ENCODE peak calls at places on chromosome 3, in five cellular contexts. One of them, this sample, is unnamed.

GRCh38 chr3:46851364-46852328 is 11.6 kb downstream of the MYL3 start:
- DNase-seq in PC-9: no peak
- DNase-seq in Calu3: no peak
- DNase-seq in stomach: peak; percentile 7
- DNase-seq in right atrium auricular region: peak; percentile 57
- DNase-seq in this sample: no peak

GRCh38 chr3:47421741-47422649 is 41.2 kb downstream of the PTPN23 start:
- DNase-seq in PC-9: no peak
- DNase-seq in Calu3: peak; percentile 49
- DNase-seq in stomach: peak; percentile 72
- DNase-seq in right atrium auricular region: no peak
- DNase-seq in this sample: no peak

GRCh38 chr3:71250026-71250425 is 333.5 kb downstream of the FOXP1 start:
- DNase-seq in PC-9: no peak
- DNase-seq in Calu3: no peak
- DNase-seq in stomach: no peak
- DNase-seq in right atrium auricular region: no peak
- DNase-seq in this sample: no peak

GRCh38 chr3:100402150-100402706 is 889 bp downstream of the LNP1 start:
- DNase-seq in PC-9: no peak
- DNase-seq in Calu3: no peak
- DNase-seq in stomach: no peak
- DNase-seq in right atrium auricular region: no peak
- DNase-seq in this sample: no peak

GRCh38 chr3:44338010-44338827 is at the start of gene TCAIM:
- DNase-seq in PC-9: peak; percentile 98
- DNase-seq in Calu3: peak; percentile 97
- DNase-seq in stomach: peak; percentile 98
- DNase-seq in right atrium auricular region: peak; percentile 97
- DNase-seq in this sample: peak; percentile 99

GRCh38 chr3:102748646-102749045 is 313.8 kb downstream of the ZPLD1 start:
- DNase-seq in PC-9: no peak
- DNase-seq in Calu3: no peak
- DNase-seq in stomach: no peak
- DNase-seq in right atrium auricular region: no peak
- DNase-seq in this sample: no peak

GRCh38 chr3:21330293-21330692 is 420.7 kb downstream of the ZNF385D start:
- DNase-seq in PC-9: no peak
- DNase-seq in Calu3: no peak
- DNase-seq in stomach: no peak
- DNase-seq in right atrium auricular region: no peak
- DNase-seq in this sample: no peak

GRCh38 chr3:140093742-140094141 is 158.8 kb downstream of the CLSTN2 start:
- DNase-seq in PC-9: no peak
- DNase-seq in Calu3: peak; percentile 37
- DNase-seq in stomach: peak; percentile 59
- DNase-seq in right atrium auricular region: peak; percentile 77
- DNase-seq in this sample: no peak

GRCh38 chr3:14286887-14287496 is 108.4 kb downstream of the LSM3 start:
- DNase-seq in PC-9: no peak
- DNase-seq in Calu3: no peak
- DNase-seq in stomach: no peak
- DNase-seq in right atrium auricular region: no peak
- DNase-seq in this sample: no peak

GRCh38 chr3:19967812-19968211 is 20.9 kb downstream of the RAB5A start:
- DNase-seq in PC-9: no peak
- DNase-seq in Calu3: no peak
- DNase-seq in stomach: no peak
- DNase-seq in right atrium auricular region: no peak
- DNase-seq in this sample: no peak

GRCh38 chr3:44030690-44031344 is 210.9 kb upstream of the TOPAZ1 start:
- DNase-seq in PC-9: no peak
- DNase-seq in Calu3: no peak
- DNase-seq in stomach: no peak
- DNase-seq in right atrium auricular region: no peak
- DNase-seq in this sample: no peak

GRCh38 chr3:55285156-55285555 is 201.9 kb downstream of the WNT5A start:
- DNase-seq in PC-9: no peak
- DNase-seq in Calu3: no peak
- DNase-seq in stomach: no peak
- DNase-seq in right atrium auricular region: no peak
- DNase-seq in this sample: no peak

GRCh38 chr3:134627831-134628230 is 23.0 kb downstream of the KY start:
- DNase-seq in PC-9: no peak
- DNase-seq in Calu3: peak; percentile 48
- DNase-seq in stomach: peak; percentile 27
- DNase-seq in right atrium auricular region: no peak
- DNase-seq in this sample: no peak

GRCh38 chr3:123416647-123417046 is 32.2 kb downstream of the ADCY5 start:
- DNase-seq in PC-9: no peak
- DNase-seq in Calu3: no peak
- DNase-seq in stomach: no peak
- DNase-seq in right atrium auricular region: no peak
- DNase-seq in this sample: no peak

GRCh38 chr3:123412811-123413588 is 35.9 kb downstream of the ADCY5 start:
- DNase-seq in PC-9: no peak
- DNase-seq in Calu3: no peak
- DNase-seq in stomach: no peak
- DNase-seq in right atrium auricular region: no peak
- DNase-seq in this sample: peak; percentile 37

GRCh38 chr3:123412076-123412475 is 36.8 kb downstream of the ADCY5 start:
- DNase-seq in PC-9: no peak
- DNase-seq in Calu3: no peak
- DNase-seq in stomach: no peak
- DNase-seq in right atrium auricular region: no peak
- DNase-seq in this sample: no peak

GRCh38 chr3:123416173-123416572 is 32.7 kb downstream of the ADCY5 start:
- DNase-seq in PC-9: no peak
- DNase-seq in Calu3: no peak
- DNase-seq in stomach: no peak
- DNase-seq in right atrium auricular region: no peak
- DNase-seq in this sample: no peak

DNA sequence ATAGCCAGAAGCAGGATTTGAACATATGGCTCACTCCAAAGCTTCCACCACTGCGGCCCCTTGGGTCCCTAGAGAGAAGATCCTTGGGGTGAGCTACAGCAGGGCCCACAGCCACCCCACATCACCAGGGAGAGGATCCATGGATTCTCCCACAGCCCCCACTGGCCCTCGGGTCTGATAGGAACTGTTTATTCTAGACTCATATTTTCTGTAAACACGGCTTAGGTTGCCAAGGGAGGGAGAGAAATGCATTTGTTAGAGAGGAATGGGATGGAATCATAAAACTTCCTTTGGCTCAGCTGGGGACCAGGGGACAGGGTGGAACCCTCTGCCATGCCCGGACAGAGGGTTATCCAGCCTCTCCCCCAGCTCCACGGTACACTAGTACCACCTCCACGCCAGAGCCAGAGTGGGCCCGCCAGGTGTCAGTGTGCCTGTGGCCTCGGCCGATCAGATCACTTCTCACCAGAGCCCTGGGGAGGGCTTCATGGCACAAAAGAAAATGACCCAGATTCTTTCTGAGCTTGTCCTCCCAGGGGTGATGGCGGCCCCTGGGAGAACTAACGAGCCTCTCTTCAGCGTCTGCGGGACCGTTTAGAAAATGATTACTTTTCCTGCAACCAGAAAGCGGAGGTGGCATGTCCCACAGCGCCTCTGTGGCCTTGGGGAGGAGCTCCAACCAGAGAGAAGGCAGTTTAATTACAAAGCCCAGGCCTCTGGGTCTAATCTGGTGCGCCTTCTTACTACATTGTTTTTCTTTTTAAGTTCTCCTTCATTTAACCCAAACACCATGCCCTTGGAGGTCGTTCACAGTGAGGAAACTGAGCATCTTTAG is 33.7 kb downstream of the ADCY5 start:
- DNase-seq in PC-9: no peak
- DNase-seq in Calu3: no peak
- DNase-seq in stomach: no peak
- DNase-seq in right atrium auricular region: no peak
- DNase-seq in this sample: no peak
- TF ChIP-seq CTCF in PC-9: no peak
- TF ChIP-seq CTCF in Calu3: no peak
- TF ChIP-seq CTCF in stomach: no peak
- TF ChIP-seq CTCF in right atrium auricular region: no peak
- TF ChIP-seq CTCF in this sample: no peak

GRCh38 chr3:189331002-189331418 is 159.2 kb downstream of the TPRG1 start:
- DNase-seq in PC-9: no peak
- DNase-seq in Calu3: no peak
- DNase-seq in stomach: no peak
- DNase-seq in right atrium auricular region: no peak
- DNase-seq in this sample: no peak
- TF ChIP-seq CTCF in PC-9: no peak
- TF ChIP-seq CTCF in Calu3: no peak
- TF ChIP-seq CTCF in stomach: no peak
- TF ChIP-seq CTCF in right atrium auricular region: no peak
- TF ChIP-seq CTCF in this sample: no peak

DNA sequence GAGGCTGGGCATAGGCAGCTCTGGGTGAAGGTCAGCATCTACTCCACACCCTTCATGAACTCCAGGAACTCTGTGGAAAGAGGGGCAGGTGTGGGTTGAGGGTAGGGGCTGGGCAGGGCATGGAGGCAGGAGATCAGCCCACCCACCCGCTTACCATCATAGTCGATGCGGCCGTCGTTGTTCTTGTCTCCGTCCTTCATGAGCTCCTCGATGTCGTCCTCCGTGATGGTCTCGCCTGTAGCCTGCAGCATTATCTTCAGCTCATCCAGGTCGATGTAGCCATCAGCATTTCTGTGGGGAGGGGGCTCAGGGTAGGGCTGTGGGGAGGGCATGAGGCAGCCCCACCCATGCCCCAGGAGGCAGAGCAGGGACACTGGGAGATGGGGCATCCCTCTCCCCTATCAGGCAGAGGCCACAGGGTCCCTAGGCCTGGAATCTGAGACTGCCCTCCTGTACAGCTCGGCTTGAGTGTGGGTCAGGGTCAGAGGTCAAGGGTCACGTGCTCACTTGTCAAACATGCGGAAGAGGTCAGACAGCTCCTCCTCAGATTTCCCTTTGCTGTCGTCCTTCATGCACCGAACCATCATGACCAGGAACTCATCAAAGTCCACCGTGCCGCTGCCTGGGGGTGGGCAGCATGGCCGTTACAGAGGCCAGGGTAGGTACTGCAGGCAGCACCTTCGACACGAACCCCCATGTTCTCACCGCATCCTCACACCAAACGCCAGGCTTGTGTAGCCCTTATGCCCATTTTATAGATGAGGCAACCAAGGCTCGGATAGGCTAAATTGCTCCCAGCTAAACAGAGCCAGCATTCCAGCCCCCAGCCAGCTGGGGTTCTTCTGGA is 2.4 kb downstream of the TNNC1 start:
- DNase-seq in PC-9: no peak
- DNase-seq in Calu3: no peak
- DNase-seq in stomach: no peak
- DNase-seq in right atrium auricular region: no peak
- DNase-seq in this sample: peak; percentile 84
- TF ChIP-seq CTCF in PC-9: no peak
- TF ChIP-seq CTCF in Calu3: no peak
- TF ChIP-seq CTCF in stomach: no peak
- TF ChIP-seq CTCF in right atrium auricular region: no peak
- TF ChIP-seq CTCF in this sample: peak; percentile 20

GRCh38 chr3:116863270-116863770 is 153.7 kb downstream of the TUSC7 start:
- DNase-seq in PC-9: no peak
- DNase-seq in Calu3: no peak
- DNase-seq in stomach: no peak
- DNase-seq in right atrium auricular region: no peak
- DNase-seq in this sample: no peak

GRCh38 chr3:116864627-116864927 is 155.0 kb downstream of the TUSC7 start:
- DNase-seq in PC-9: no peak
- DNase-seq in Calu3: no peak
- DNase-seq in stomach: no peak
- DNase-seq in right atrium auricular region: no peak
- DNase-seq in this sample: no peak

GRCh38 chr3:116863842-116864626 is 154.5 kb downstream of the TUSC7 start:
- DNase-seq in PC-9: no peak
- DNase-seq in Calu3: peak; percentile 30
- DNase-seq in stomach: no peak
- DNase-seq in right atrium auricular region: no peak
- DNase-seq in this sample: peak; percentile 9
- TF ChIP-seq CTCF in PC-9: peak; percentile 50
- TF ChIP-seq CTCF in Calu3: peak; percentile 21
- TF ChIP-seq CTCF in stomach: peak; percentile 24
- TF ChIP-seq CTCF in right atrium auricular region: no peak
- TF ChIP-seq CTCF in this sample: peak; percentile 43

GRCh38 chr3:42013652-42014442 is 51.9 kb upstream of the ULK4 start:
- DNase-seq in PC-9: peak; percentile 26
- DNase-seq in Calu3: peak; percentile 28
- DNase-seq in stomach: peak; percentile 46
- DNase-seq in right atrium auricular region: no peak
- DNase-seq in this sample: peak; percentile 75
- TF ChIP-seq CTCF in PC-9: no peak
- TF ChIP-seq CTCF in Calu3: no peak
- TF ChIP-seq CTCF in stomach: peak; percentile 1
- TF ChIP-seq CTCF in right atrium auricular region: no peak
- TF ChIP-seq CTCF in this sample: no peak

GRCh38 chr3:132642539-132642847 is 17.1 kb downstream of the ACAD11 start:
- DNase-seq in PC-9: no peak
- DNase-seq in Calu3: no peak
- DNase-seq in stomach: no peak
- DNase-seq in right atrium auricular region: no peak
- DNase-seq in this sample: no peak
- TF ChIP-seq CTCF in PC-9: peak; percentile 27
- TF ChIP-seq CTCF in Calu3: no peak
- TF ChIP-seq CTCF in stomach: peak; percentile 31
- TF ChIP-seq CTCF in right atrium auricular region: no peak
- TF ChIP-seq CTCF in this sample: no peak